ENCODE peak calls at places on chromosomes 6 and 20, in nine cellular contexts. V, Z, X, O, J, T, R, F and P are unnamed samples.
A peak's percentile ranks its signal among the peaks of the same experiment; 100 is the strongest.

GRCh38 chr6:105364243-105364642 is 38.6 kb downstream of the PREP start:
- DNase-seq in V (no peak), Z (no peak), X (no peak), O (no peak), J (no peak), T (no peak), R (peak; percentile 45), F (no peak), P (no peak)

GRCh38 chr6:51704932-51705540 is 382.4 kb downstream of the PKHD1 start:
- DNase-seq in V (no peak), Z (no peak), X (no peak), O (no peak), J (no peak), T (no peak), R (no peak), F (no peak), P (no peak)

GRCh38 chr6:22362361-22362760 is 65.5 kb upstream of the PRL start:
- DNase-seq in V (no peak), Z (no peak), X (no peak), O (no peak), J (no peak), T (no peak), R (no peak), F (no peak), P (no peak)

GRCh38 chr6:14984454-14984853 is 261.4 kb upstream of the JARID2 start:
- DNase-seq in V (peak; percentile 17), Z (peak; percentile 54), X (no peak), O (no peak), J (no peak), T (peak; percentile 36), R (peak; percentile 77), F (peak; percentile 53), P (peak; percentile 64)

GRCh38 chr20:41482647-41483552 is 116.3 kb upstream of the EMILIN3 start:
- DNase-seq in V (peak; percentile 97), Z (peak; percentile 89), X (no peak), O (no peak), J (no peak), T (no peak), R (peak; percentile 40), F (no peak), P (peak; percentile 60)

GRCh38 chr6:128569737-128570438 is 49.5 kb upstream of the PTPRK start:
- DNase-seq in V (peak; percentile 92), Z (peak; percentile 94), X (no peak), O (no peak), J (no peak), T (no peak), R (peak; percentile 79), F (no peak), P (peak; percentile 91)

GRCh38 chr6:81909162-81909561 is 156.7 kb upstream of the TENT5A start:
- DNase-seq in V (no peak), Z (no peak), X (no peak), O (no peak), J (no peak), T (no peak), R (no peak), F (no peak), P (no peak)

GRCh38 chr20:61661583-61661982 is 404.1 kb downstream of the TAF4 start:
- DNase-seq in V (no peak), Z (no peak), X (no peak), O (no peak), J (no peak), T (no peak), R (no peak), F (no peak), P (no peak)

GRCh38 chr20:40683221-40683893 is 5.7 kb downstream of the MAFB start:
- DNase-seq in V (peak; percentile 24), Z (peak; percentile 19), X (no peak), O (peak; percentile 45), J (peak; percentile 89), T (no peak), R (peak; percentile 55), F (peak; percentile 69), P (no peak)

GRCh38 chr6:33343953-33344611 is 26.5 kb upstream of the ZBTB22 start:
- DNase-seq in V (no peak), Z (no peak), X (peak; percentile 78), O (no peak), J (no peak), T (no peak), R (no peak), F (no peak), P (no peak)

GRCh38 chr6:139881251-139881650 is 506.8 kb upstream of the CITED2 start:
- DNase-seq in V (no peak), Z (no peak), X (no peak), O (no peak), J (no peak), T (no peak), R (no peak), F (no peak), P (no peak)

GRCh38 chr6:139881728-139882211 is 507.3 kb upstream of the CITED2 start:
- DNase-seq in V (peak; percentile 38), Z (peak; percentile 69), X (peak; percentile 23), O (no peak), J (no peak), T (peak; percentile 34), R (peak; percentile 47), F (no peak), P (no peak)

GRCh38 chr6:139883776-139884175 is 509.3 kb upstream of the CITED2 start:
- DNase-seq in V (peak; percentile 58), Z (peak; percentile 41), X (no peak), O (no peak), J (no peak), T (no peak), R (no peak), F (no peak), P (no peak)

GRCh38 chr6:139882977-139883728 is 508.7 kb upstream of the CITED2 start:
- DNase-seq in V (peak; percentile 66), Z (peak; percentile 34), X (no peak), O (no peak), J (no peak), T (peak; percentile 7), R (peak; percentile 30), F (no peak), P (no peak)

DNA sequence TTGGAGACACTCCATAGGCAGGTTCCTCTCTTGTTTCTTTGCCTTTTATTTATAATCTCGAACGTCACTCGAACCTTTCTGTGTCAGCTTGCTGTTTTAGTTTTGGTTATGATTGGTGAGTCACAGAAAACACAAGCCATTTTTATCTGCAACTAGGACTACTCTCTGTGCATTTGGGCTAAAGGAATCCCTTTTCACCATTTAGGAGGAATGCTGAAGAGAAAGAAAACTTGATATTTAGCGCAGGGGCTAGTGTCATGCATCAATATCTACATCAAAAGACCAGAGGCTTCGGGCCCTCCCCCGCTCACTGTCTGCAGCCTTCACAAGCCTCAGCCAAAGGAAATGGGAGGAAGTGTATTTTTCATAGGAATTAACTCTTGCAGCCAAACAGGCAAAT is 507.8 kb upstream of the CITED2 start:
- DNase-seq in V (peak; percentile 69), Z (peak; percentile 60), X (no peak), O (no peak), J (no peak), T (no peak), R (peak; percentile 39), F (no peak), P (no peak)
- H3K4me3 ChIP-seq in V (no peak overlapping the region), Z (no peak overlapping the region), X (no peak overlapping the region), O (no peak overlapping the region), J (no peak overlapping the region), T (no peak overlapping the region), R (no peak overlapping the region), F (no peak overlapping the region), P (no peak overlapping the region)

DNA sequence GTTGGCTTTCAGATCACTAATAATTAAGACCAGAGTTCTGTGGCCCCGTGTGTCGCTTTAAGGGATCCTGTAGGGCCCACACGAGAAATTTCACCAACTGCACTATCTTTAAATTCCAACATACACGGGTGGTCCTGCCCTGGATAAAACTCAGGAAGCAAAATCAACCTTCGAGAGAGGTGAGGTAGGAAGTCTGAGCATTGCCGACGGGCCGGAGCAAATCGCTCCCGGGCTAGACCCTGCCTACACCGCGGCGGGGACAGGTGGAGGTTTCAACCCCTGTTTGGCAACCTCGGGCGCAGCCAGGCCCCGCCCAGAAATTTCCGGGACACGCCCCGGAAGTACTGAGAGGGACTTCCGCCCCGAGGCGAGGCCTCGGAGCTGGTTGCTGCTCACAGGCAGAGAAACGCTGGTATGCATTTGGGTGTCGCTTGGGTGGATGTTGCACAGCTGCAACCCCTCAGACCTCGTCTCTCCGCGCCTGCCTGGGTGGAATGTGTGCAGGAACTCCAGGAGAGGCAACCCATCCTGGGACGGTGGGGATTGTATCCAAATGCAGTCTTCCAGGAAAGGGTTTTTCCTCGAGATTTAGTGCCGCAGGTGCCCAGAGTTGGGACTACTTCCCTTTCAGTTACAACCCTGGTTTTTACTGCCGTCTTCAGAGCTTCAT is 19.9 kb downstream of the ZKSCAN8 start:
- DNase-seq in V (peak; percentile 58), Z (peak; percentile 62), X (peak; percentile 13), O (peak; percentile 79), J (peak; percentile 94), T (peak; percentile 79), R (peak; percentile 75), F (peak; percentile 81), P (no peak)
- H3K4me3 ChIP-seq in V (peak overlapping the region; percentile 20), Z (peak overlapping the region; percentile 56), X (no peak overlapping the region), O (peak overlapping the region; percentile 37), J (peak overlapping the region; percentile 45), T (peak overlapping the region; percentile 74), R (peak overlapping the region; percentile 4), F (peak overlapping the region; percentile 61), P (peak overlapping the region; percentile 49)

GRCh38 chr6:111870751-111871064 is 2.5 kb downstream of the FYN start:
- DNase-seq in V (no peak), Z (no peak), X (no peak), O (no peak), J (no peak), T (peak; percentile 63), R (no peak), F (no peak), P (no peak)
- H3K4me3 ChIP-seq in V (no peak overlapping the region), Z (peak overlapping the region; percentile 74), X (peak overlapping the region; percentile 79), O (peak overlapping the region; percentile 91), J (peak overlapping the region; percentile 69), T (peak overlapping the region; percentile 63), R (no peak overlapping the region), F (peak overlapping the region; percentile 68), P (peak overlapping the region; percentile 83)

GRCh38 chr20:45341579-45341938 is 6.7 kb downstream of the SDC4 start:
- DNase-seq in V (no peak), Z (no peak), X (no peak), O (no peak), J (no peak), T (no peak), R (no peak), F (no peak), P (no peak)
- H3K4me3 ChIP-seq in V (no peak overlapping the region), Z (no peak overlapping the region), X (no peak overlapping the region), O (no peak overlapping the region), J (no peak overlapping the region), T (peak overlapping the region; percentile 49), R (peak overlapping the region; percentile 22), F (peak overlapping the region; percentile 82), P (no peak overlapping the region)